ENCODE peak calls at places on chromosomes 13 and 19, in five cellular contexts. Z is cardiac fibroblast, D is astrocyte of the hippocampus, H is pancreas, Y is NCI-H345. X is an unnamed sample.
A peak's percentile ranks its signal among the peaks of the same experiment; 100 is the strongest.

GRCh38 chr19:14433454-14434156 is 499 bp downstream of the PKN1 start:
- DNase-seq in Z (no peak), D (peak; percentile 22), H (peak; percentile 46), Y (peak; percentile 73), X (no peak)

GRCh38 chr19:14023404-14024235 is 4.3 kb upstream of the RLN3 start:
- DNase-seq in Z (peak; percentile 83), D (peak; percentile 50), H (peak; percentile 58), Y (no peak), X (no peak)

GRCh38 chr19:2992958-2993357 is 15.6 kb downstream of the TLE6 start:
- DNase-seq in Z (no peak), D (no peak), H (no peak), Y (peak; percentile 39), X (no peak)

GRCh38 chr13:49858183-49858856 is 65.8 kb upstream of the KPNA3 start:
- DNase-seq in Z (peak; percentile 85), D (peak; percentile 89), H (no peak), Y (no peak), X (peak; percentile 94)

GRCh38 chr19:46697142-46697960 is 19.6 kb downstream of the PRKD2 start:
- DNase-seq in Z (peak; percentile 71), D (peak; percentile 84), H (peak; percentile 87), Y (no peak), X (no peak)

GRCh38 chr19:33841685-33842084 is 45.0 kb downstream of the KCTD15 start:
- DNase-seq in Z (no peak), D (no peak), H (no peak), Y (no peak), X (no peak)

GRCh38 chr19:6378036-6378435 is 2.3 kb upstream of the PSPN start:
- DNase-seq in Z (peak; percentile 66), D (peak; percentile 90), H (no peak), Y (no peak), X (peak; percentile 34)

GRCh38 chr13:51797664-51798488 is 6.1 kb downstream of the DHRS12 start:
- DNase-seq in Z (peak; percentile 71), D (peak; percentile 86), H (peak; percentile 89), Y (peak; percentile 65), X (peak; percentile 35)

GRCh38 chr19:18156841-18157464 is 4.0 kb downstream of the PIK3R2 start:
- DNase-seq in Z (peak; percentile 95), D (peak; percentile 96), H (peak; percentile 91), Y (peak; percentile 82), X (peak; percentile 65)

GRCh38 chr13:44854264-44855060 is 134.8 kb downstream of the NUFIP1 start:
- DNase-seq in Z (no peak), D (no peak), H (peak; percentile 68), Y (peak; percentile 71), X (no peak)

GRCh38 chr19:38392707-38393308 is 4.3 kb downstream of the SPRED3 start:
- DNase-seq in Z (peak; percentile 34), D (no peak), H (no peak), Y (no peak), X (peak; percentile 47)

GRCh38 chr19:19517235-19517619 is 1.2 kb downstream of the NDUFA13 start:
- DNase-seq in Z (no peak), D (no peak), H (no peak), Y (no peak), X (no peak)

GRCh38 chr19:1700733-1701663 is 48.6 kb upstream of the TCF3 start:
- DNase-seq in Z (no peak), D (no peak), H (no peak), Y (no peak), X (no peak)

GRCh38 chr19:46349311-46349993 is 2.6 kb downstream of the PPP5C start:
- DNase-seq in Z (no peak), D (no peak), H (no peak), Y (no peak), X (no peak)

GRCh38 chr13:51623473-51623872 is 39.2 kb downstream of the WDFY2 start:
- DNase-seq in Z (no peak), D (no peak), H (no peak), Y (no peak), X (peak; percentile 29)

GRCh38 chr13:60260440-60260839 is 96.7 kb upstream of the DIAPH3 start:
- DNase-seq in Z (no peak), D (no peak), H (no peak), Y (peak; percentile 79), X (no peak)

GRCh38 chr13:38630780-38631179 is 56.1 kb upstream of the FREM2 start:
- DNase-seq in Z (peak; percentile 42), D (no peak), H (no peak), Y (no peak), X (peak; percentile 6)

GRCh38 chr13:91574756-91575155 is 176.3 kb downstream of the GPC5 start:
- DNase-seq in Z (peak; percentile 24), D (peak; percentile 54), H (no peak), Y (no peak), X (no peak)

GRCh38 chr19:7942981-7943443 is 454 bp downstream of the TIMM44 start:
- DNase-seq in Z (no peak), D (no peak), H (no peak), Y (no peak), X (no peak)

GRCh38 chr13:95924389-95924994 is 128.7 kb downstream of the UGGT2 start:
- DNase-seq in Z (peak; percentile 87), D (peak; percentile 83), H (no peak), Y (no peak), X (peak; percentile 74)

GRCh38 chr19:41870401-41870873 is 6.6 kb upstream of the CD79A start:
- DNase-seq in Z (peak; percentile 70), D (peak; percentile 84), H (no peak), Y (no peak), X (peak; percentile 58)

GRCh38 chr13:46964789-46965527 is 68.1 kb upstream of the HTR2A start:
- DNase-seq in Z (peak; percentile 39), D (peak; percentile 16), H (no peak), Y (no peak), X (peak; percentile 41)

GRCh38 chr19:39247701-39248664 is 673 bp downstream of the IFNL4 start:
- DNase-seq in Z (no peak), D (peak; percentile 35), H (no peak), Y (peak; percentile 25), X (no peak)

GRCh38 chr13:112032186-112032835 is 34.6 kb upstream of the SOX1 start:
- DNase-seq in Z (no peak), D (peak; percentile 60), H (peak; percentile 45), Y (peak; percentile 26), X (peak; percentile 25)

GRCh38 chr19:11499890-11500420 is 5.7 kb downstream of the ZNF653 start:
- DNase-seq in Z (no peak), D (no peak), H (no peak), Y (no peak), X (no peak)

GRCh38 chr13:75635621-75636338 is at the start of gene LMO7:
- DNase-seq in Z (peak; percentile 55), D (peak; percentile 90), H (peak; percentile 50), Y (peak; percentile 50), X (peak; percentile 68)

GRCh38 chr13:73833331-73834070 is 300.7 kb downstream of the KLF12 start:
- DNase-seq in Z (peak; percentile 22), D (no peak), H (no peak), Y (no peak), X (no peak)

GRCh38 chr13:20232556-20233277 is 598 bp upstream of the GJB6 start:
- DNase-seq in Z (no peak), D (no peak), H (no peak), Y (no peak), X (no peak)

GRCh38 chr13:41652735-41653361 is 195.5 kb downstream of the RGCC start:
- DNase-seq in Z (peak; percentile 80), D (peak; percentile 72), H (no peak), Y (peak; percentile 5), X (peak; percentile 62)

GRCh38 chr19:43548706-43549105 is 15.7 kb downstream of the ZNF575 start:
- DNase-seq in Z (no peak), D (no peak), H (no peak), Y (no peak), X (no peak)

GRCh38 chr13:46656786-46657185 is 103.8 kb downstream of the LRCH1 start:
- DNase-seq in Z (no peak), D (no peak), H (no peak), Y (no peak), X (no peak)

GRCh38 chr19:38710928-38711725 is 33.1 kb downstream of the CAPN12 start:
- DNase-seq in Z (no peak), D (no peak), H (no peak), Y (no peak), X (no peak)

GRCh38 chr19:8355631-8356402 is 8.1 kb upstream of the ANGPTL4 start:
- DNase-seq in Z (peak; percentile 97), D (peak; percentile 87), H (no peak), Y (no peak), X (peak; percentile 97)

GRCh38 chr19:29524912-29525870 is 603 bp upstream of the VSTM2B start:
- DNase-seq in Z (no peak), D (no peak), H (no peak), Y (peak; percentile 74), X (no peak)

GRCh38 chr13:42405665-42406390 is 133.9 kb downstream of the AKAP11 start:
- DNase-seq in Z (peak; percentile 6), D (no peak), H (no peak), Y (no peak), X (no peak)

GRCh38 chr13:43390101-43390500 is 366.7 kb downstream of the DNAJC15 start:
- DNase-seq in Z (peak; percentile 28), D (no peak), H (no peak), Y (no peak), X (no peak)

GRCh38 chr13:34751492-34751891 is 190.6 kb upstream of the NBEA start:
- DNase-seq in Z (no peak), D (no peak), H (no peak), Y (no peak), X (no peak)

GRCh38 chr13:71603255-71603654 is 263.7 kb downstream of the DACH1 start:
- DNase-seq in Z (no peak), D (no peak), H (no peak), Y (no peak), X (no peak)